ENCODE peak calls at places on chromosomes 3 and 15, in nine cellular contexts. R is WTC11, F is stomach, U is tibial nerve, X is epithelial cell of esophagus, A is mammary epithelial cell, N is kidney epithelial cell, Y is endothelial cell, Z is right atrium auricular region. C is an unnamed sample.

GRCh38 chr3:11764931-11765363 is 81.7 kb downstream of the TAMM41 start:
- DNase-seq in R (no peak), F (no peak), U (no peak), X (peak; percentile 91), A (peak; percentile 97), N (peak; percentile 86), Y (no peak), Z (no peak), C (peak; percentile 58)

GRCh38 chr15:90362936-90363212 is 10.8 kb downstream of the ZNF774 start:
- DNase-seq in R (no peak), F (no peak), U (no peak), X (peak; percentile 72), A (peak; percentile 66), N (peak; percentile 44), Y (no peak), Z (peak; percentile 70), C (no peak)

GRCh38 chr3:44942202-44942921 is 33.6 kb downstream of the ZDHHC3 start:
- DNase-seq in R (no peak), F (no peak), U (no peak), X (peak; percentile 74), A (peak; percentile 71), N (no peak), Y (no peak), Z (no peak), C (no peak)

GRCh38 chr3:185647134-185647879 is 61.2 kb downstream of the SENP2 start:
- DNase-seq in R (no peak), F (no peak), U (no peak), X (no peak), A (no peak), N (no peak), Y (no peak), Z (peak; percentile 46), C (no peak)

GRCh38 chr3:135487261-135487660 is 478.3 kb upstream of the PPP2R3A start:
- DNase-seq in R (no peak), F (no peak), U (no peak), X (no peak), A (no peak), N (no peak), Y (no peak), Z (no peak), C (no peak)

GRCh38 chr15:77118787-77119410 is 48.0 kb upstream of the TSPAN3 start:
- DNase-seq in R (no peak), F (peak; percentile 40), U (peak; percentile 80), X (peak; percentile 70), A (peak; percentile 40), N (peak; percentile 26), Y (no peak), Z (no peak), C (peak; percentile 51)

GRCh38 chr15:45449878-45450277 is 71.5 kb upstream of the GATM start:
- DNase-seq in R (no peak), F (peak; percentile 93), U (no peak), X (peak; percentile 97), A (peak; percentile 77), N (no peak), Y (no peak), Z (no peak), C (peak; percentile 90)

GRCh38 chr3:190279690-190280089 is 42.6 kb downstream of the CLDN1 start:
- DNase-seq in R (no peak), F (no peak), U (no peak), X (no peak), A (no peak), N (no peak), Y (no peak), Z (no peak), C (no peak)

GRCh38 chr3:183526838-183527420 is 28.6 kb downstream of the KLHL6 start:
- DNase-seq in R (no peak), F (no peak), U (no peak), X (no peak), A (no peak), N (no peak), Y (no peak), Z (no peak), C (no peak)

GRCh38 chr15:34436126-34436955 is 1.3 kb downstream of the GOLGA8A start:
- DNase-seq in R (peak; percentile 13), F (no peak), U (no peak), X (no peak), A (no peak), N (no peak), Y (no peak), Z (no peak), C (no peak)

GRCh38 chr15:34437687-34438086 is at the start of gene GOLGA8A:
- DNase-seq in R (peak; percentile 49), F (peak; percentile 51), U (peak; percentile 26), X (peak; percentile 69), A (peak; percentile 55), N (peak; percentile 23), Y (peak; percentile 68), Z (no peak), C (peak; percentile 58)

GRCh38 chr15:34434627-34435305 is 2.8 kb downstream of the GOLGA8A start:
- DNase-seq in R (no peak), F (no peak), U (no peak), X (no peak), A (no peak), N (no peak), Y (no peak), Z (no peak), C (no peak)

GRCh38 chr15:34435658-34436057 is 1.9 kb downstream of the GOLGA8A start:
- DNase-seq in R (no peak), F (no peak), U (no peak), X (no peak), A (no peak), N (no peak), Y (no peak), Z (no peak), C (no peak)

DNA sequence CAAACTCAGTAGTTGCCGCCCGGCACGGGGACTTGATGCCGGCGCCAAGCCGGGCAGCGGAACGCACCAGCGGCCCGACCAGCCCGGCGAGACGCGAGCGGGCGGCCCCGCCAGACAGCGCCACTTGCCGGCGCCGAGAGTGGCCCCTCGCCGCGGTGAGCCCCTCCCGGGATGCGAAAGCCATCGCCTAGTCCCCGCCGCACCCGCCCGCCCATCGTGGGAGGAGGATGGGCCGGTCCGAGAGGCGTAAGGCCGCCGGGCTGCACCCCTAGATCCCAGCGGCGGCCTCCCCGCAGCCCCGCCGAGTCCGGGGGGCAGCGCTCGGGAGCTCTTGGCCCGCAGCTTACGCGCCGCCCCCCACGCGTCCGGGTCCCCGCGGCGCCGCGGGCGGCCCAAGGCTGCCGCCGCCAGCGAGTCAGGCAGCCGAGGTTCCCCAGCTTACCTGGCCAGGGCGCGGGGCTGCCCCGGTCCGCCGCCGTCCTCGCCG is 609 bp downstream of the GOLGA8A start:
- DNase-seq in R (peak; percentile 36), F (peak; percentile 28), U (no peak), X (peak; percentile 44), A (peak; percentile 26), N (no peak), Y (peak; percentile 57), Z (no peak), C (peak; percentile 27)
- TF ChIP-seq CTCF in R (no peak), F (no peak), U (no peak), X (no peak), A (peak; percentile 8), N (no peak), Y (no peak), Z (peak; percentile 37), C (no peak)

GRCh38 chr3:9727041-9727595 is 4.4 kb upstream of the BRPF1 start:
- DNase-seq in R (peak; percentile 85), F (no peak), U (no peak), X (peak; percentile 27), A (no peak), N (no peak), Y (peak; percentile 51), Z (no peak), C (peak; percentile 15)
- TF ChIP-seq CTCF in R (peak; percentile 65), F (no peak), U (no peak), X (no peak), A (peak; percentile 29), N (no peak), Y (peak; percentile 75), Z (peak; percentile 43), C (peak; percentile 47)

GRCh38 chr3:5791558-5791957 is 604.1 kb downstream of the EDEM1 start:
- DNase-seq in R (no peak), F (no peak), U (no peak), X (no peak), A (no peak), N (peak; percentile 19), Y (no peak), Z (no peak), C (no peak)

GRCh38 chr3:5784656-5785055 is 597.1 kb downstream of the EDEM1 start:
- DNase-seq in R (no peak), F (no peak), U (no peak), X (no peak), A (no peak), N (no peak), Y (no peak), Z (no peak), C (no peak)

DNA sequence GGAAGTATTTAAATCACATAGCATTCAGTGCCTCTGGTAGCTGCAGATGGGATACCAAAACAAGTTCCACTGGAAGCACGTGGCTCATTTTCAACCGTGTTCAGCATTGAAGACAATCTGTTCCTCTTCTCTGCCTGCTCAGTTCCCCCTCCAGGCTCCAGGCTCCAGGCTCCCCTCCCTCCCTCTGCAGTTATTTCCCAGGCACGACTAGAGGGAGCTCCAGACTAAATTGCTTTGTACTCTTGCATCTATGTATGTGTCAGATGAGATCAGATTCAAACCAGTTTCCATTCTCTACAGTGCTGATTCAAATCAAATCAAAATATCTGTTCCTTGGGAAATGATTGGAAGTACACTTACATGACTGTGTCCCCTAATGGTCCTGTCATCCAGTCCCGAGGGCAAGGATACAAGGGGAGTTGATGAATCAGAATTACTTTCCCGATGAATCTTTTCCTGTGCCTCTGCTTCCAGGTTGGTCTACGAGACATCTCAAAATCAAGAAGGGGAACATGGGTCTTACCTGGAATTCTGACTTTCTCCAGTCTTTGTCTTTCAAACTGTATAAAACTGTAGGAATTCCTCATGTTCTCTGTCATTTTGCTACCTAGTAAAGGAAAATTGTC is 600.5 kb downstream of the EDEM1 start:
- DNase-seq in R (no peak), F (no peak), U (peak; percentile 38), X (no peak), A (no peak), N (no peak), Y (no peak), Z (no peak), C (peak; percentile 10)
- TF ChIP-seq CTCF in R (no peak), F (no peak), U (peak; percentile 13), X (no peak), A (no peak), N (peak; percentile 51), Y (no peak), Z (peak; percentile 10), C (no peak)

DNA sequence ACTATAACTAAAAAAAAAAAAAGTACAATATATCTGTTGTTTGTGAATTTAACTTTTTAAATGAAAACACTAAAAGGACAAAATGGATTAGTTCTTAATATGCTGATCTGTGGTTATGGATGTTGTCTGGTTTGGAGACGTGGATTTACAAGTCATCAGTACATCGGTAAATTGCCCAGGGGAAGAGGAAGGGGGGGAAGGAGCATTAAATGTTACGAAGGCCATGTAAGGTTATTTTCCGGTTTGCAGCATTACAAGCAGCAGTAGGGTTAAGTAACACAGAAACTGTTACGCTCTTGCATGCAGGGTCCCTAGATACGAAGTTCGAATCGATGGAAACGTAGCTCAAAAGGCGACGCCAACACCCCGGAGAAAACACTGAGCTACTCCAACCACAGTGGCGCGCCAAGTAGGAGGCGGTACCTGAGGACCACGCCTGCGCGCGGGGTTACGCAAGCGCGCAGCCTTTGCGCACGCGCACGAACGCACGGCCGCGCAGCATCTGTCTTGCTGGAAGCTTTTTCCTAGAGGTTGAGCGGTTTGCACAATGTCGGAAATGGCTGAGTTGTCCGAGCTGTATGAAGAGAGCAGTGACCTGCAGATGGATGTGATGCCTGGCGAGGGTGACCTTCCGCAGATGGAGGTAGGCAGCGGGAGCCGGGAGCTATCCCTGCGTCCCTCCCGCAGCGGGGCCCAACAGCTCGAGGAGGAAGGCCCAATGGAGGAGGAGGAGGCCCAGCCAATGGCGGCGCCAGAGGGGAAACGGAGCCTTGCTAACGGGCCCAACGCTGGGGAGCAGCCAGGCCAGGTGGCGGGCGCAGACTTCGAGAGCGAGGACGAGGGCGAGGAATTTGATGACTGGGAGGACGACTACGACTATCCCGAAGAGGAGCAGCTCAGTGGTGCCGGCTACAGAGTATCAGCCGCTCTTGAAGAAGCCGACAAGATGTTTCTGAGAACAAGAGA is at the start of gene EID1:
- DNase-seq in R (peak; percentile 89), F (peak; percentile 94), U (peak; percentile 89), X (peak; percentile 96), A (peak; percentile 95), N (peak; percentile 70), Y (peak; percentile 91), Z (peak; percentile 96), C (peak; percentile 89)
- TF ChIP-seq CTCF in R (no peak), F (no peak), U (no peak), X (no peak), A (no peak), N (no peak), Y (no peak), Z (peak; percentile 18), C (no peak)